ENCODE peak calls at places on chromosomes 12 and 14, in ten cellular contexts. M, C, I, S, Y, K, A, J, Z and W are unnamed samples.
A peak's percentile ranks its signal among the peaks of the same experiment; 100 is the strongest.

GRCh38 chr14:52283099-52283498 is 15.6 kb downstream of the PTGDR start:
- DNase-seq in M (no peak), C (no peak), I (peak; percentile 57), S (no peak), Y (no peak), K (no peak), A (peak; percentile 19), J (no peak), Z (no peak), W (no peak)

GRCh38 chr14:93936245-93936644 is 9.1 kb downstream of the FAM181A start:
- DNase-seq in M (peak; percentile 26), C (no peak), I (peak; percentile 28), S (peak; percentile 8), Y (no peak), K (no peak), A (peak; percentile 58), J (no peak), Z (peak; percentile 63), W (no peak)

GRCh38 chr12:42706331-42706730 is 116.8 kb upstream of the PRICKLE1 start:
- DNase-seq in M (peak; percentile 38), C (no peak), I (peak; percentile 92), S (no peak), Y (no peak), K (no peak), A (peak; percentile 83), J (no peak), Z (peak; percentile 47), W (no peak)

GRCh38 chr12:87728936-87729593 is 300.1 kb downstream of the C12orf50 start:
- DNase-seq in M (peak; percentile 40), C (no peak), I (no peak), S (no peak), Y (no peak), K (no peak), A (no peak), J (no peak), Z (no peak), W (no peak)

GRCh38 chr14:104221636-104222375 is 83.4 kb downstream of the KIF26A start:
- DNase-seq in M (no peak), C (no peak), I (no peak), S (no peak), Y (no peak), K (no peak), A (no peak), J (no peak), Z (no peak), W (no peak)

GRCh38 chr12:119354187-119354586 is 19.7 kb downstream of the CCDC60 start:
- DNase-seq in M (no peak), C (no peak), I (no peak), S (no peak), Y (no peak), K (no peak), A (no peak), J (no peak), Z (no peak), W (no peak)

GRCh38 chr12:108457734-108458361 is 57.2 kb upstream of the FICD start:
- DNase-seq in M (peak; percentile 8), C (no peak), I (no peak), S (no peak), Y (no peak), K (no peak), A (no peak), J (no peak), Z (no peak), W (no peak)

GRCh38 chr14:72891666-72892102 is 2.2 kb downstream of the DPF3 start:
- DNase-seq in M (no peak), C (no peak), I (no peak), S (no peak), Y (no peak), K (peak; percentile 9), A (no peak), J (no peak), Z (no peak), W (no peak)

GRCh38 chr12:11981174-11981733 is 89.5 kb upstream of the BCL2L14 start:
- DNase-seq in M (no peak), C (no peak), I (peak; percentile 67), S (no peak), Y (peak; percentile 60), K (no peak), A (peak; percentile 62), J (no peak), Z (peak; percentile 63), W (no peak)

GRCh38 chr12:113056631-113057488 is at the start of gene DTX1:
- DNase-seq in M (no peak), C (no peak), I (no peak), S (peak; percentile 13), Y (peak; percentile 19), K (peak; percentile 47), A (no peak), J (no peak), Z (no peak), W (no peak)

GRCh38 chr14:32697704-32698103 is 241.0 kb upstream of the NPAS3 start:
- DNase-seq in M (peak; percentile 43), C (no peak), I (peak; percentile 82), S (no peak), Y (no peak), K (peak; percentile 24), A (peak; percentile 72), J (no peak), Z (peak; percentile 53), W (no peak)

GRCh38 chr12:89556976-89557375 is 31.1 kb upstream of the POC1B start:
- DNase-seq in M (no peak), C (no peak), I (peak; percentile 81), S (no peak), Y (no peak), K (no peak), A (peak; percentile 53), J (no peak), Z (no peak), W (no peak)

GRCh38 chr12:113416091-113416754 is 6.0 kb upstream of the SDSL start:
- DNase-seq in M (peak; percentile 35), C (no peak), I (peak; percentile 60), S (no peak), Y (no peak), K (no peak), A (peak; percentile 23), J (no peak), Z (peak; percentile 37), W (no peak)

GRCh38 chr14:33692762-33693161 is 258.1 kb downstream of the EGLN3 start:
- DNase-seq in M (peak; percentile 92), C (no peak), I (peak; percentile 92), S (no peak), Y (no peak), K (no peak), A (peak; percentile 39), J (no peak), Z (peak; percentile 81), W (no peak)

GRCh38 chr12:124640096-124640495 is 72.7 kb upstream of the NCOR2 start:
- DNase-seq in M (no peak), C (no peak), I (peak; percentile 80), S (no peak), Y (no peak), K (no peak), A (peak; percentile 78), J (no peak), Z (peak; percentile 71), W (no peak)

GRCh38 chr14:100144645-100144995 is 14.8 kb downstream of the DEGS2 start:
- DNase-seq in M (no peak), C (no peak), I (no peak), S (no peak), Y (no peak), K (no peak), A (no peak), J (no peak), Z (no peak), W (no peak)

GRCh38 chr12:112808176-112808575 is 16.6 kb downstream of the RPH3A start:
- DNase-seq in M (no peak), C (no peak), I (no peak), S (no peak), Y (no peak), K (no peak), A (no peak), J (no peak), Z (no peak), W (no peak)

GRCh38 chr12:65725376-65725775 is 98.9 kb upstream of the HMGA2 start:
- DNase-seq in M (peak; percentile 38), C (no peak), I (peak; percentile 63), S (no peak), Y (no peak), K (no peak), A (peak; percentile 24), J (no peak), Z (peak; percentile 67), W (no peak)

GRCh38 chr12:27178723-27179398 is 65.2 kb upstream of the STK38L start:
- DNase-seq in M (peak; percentile 78), C (no peak), I (peak; percentile 77), S (no peak), Y (no peak), K (no peak), A (peak; percentile 41), J (no peak), Z (no peak), W (no peak)

GRCh38 chr12:118813778-118814359 is 167.5 kb upstream of the SRRM4 start:
- DNase-seq in M (no peak), C (no peak), I (no peak), S (no peak), Y (no peak), K (no peak), A (no peak), J (no peak), Z (no peak), W (no peak)